ENCODE peak calls at places on chromosomes 6 and 20, in eight cellular contexts. One of them, this sample, is unnamed.

GRCh38 chr6:95249176-95249575 is 328.2 kb upstream of the MANEA start:
- DNase-seq in NCI-H1694: no peak
- DNase-seq in foreskin fibroblast: no peak
- DNase-seq in thoracic aorta: no peak
- DNase-seq in posterior cingulate gyrus: no peak
- DNase-seq in A549: peak
- DNase-seq in astrocyte of the spinal cord: peak
- DNase-seq in heart left ventricle: no peak
- DNase-seq in this sample: no peak

GRCh38 chr6:157682856-157683481 is 140.1 kb upstream of the SNX9 start:
- DNase-seq in NCI-H1694: no peak
- DNase-seq in foreskin fibroblast: peak
- DNase-seq in thoracic aorta: no peak
- DNase-seq in posterior cingulate gyrus: no peak
- DNase-seq in A549: peak
- DNase-seq in astrocyte of the spinal cord: no peak
- DNase-seq in heart left ventricle: no peak
- DNase-seq in this sample: no peak

GRCh38 chr6:156925718-156926607 is 148.8 kb downstream of the ARID1B start:
- DNase-seq in NCI-H1694: no peak
- DNase-seq in foreskin fibroblast: no peak
- DNase-seq in thoracic aorta: no peak
- DNase-seq in posterior cingulate gyrus: no peak
- DNase-seq in A549: no peak
- DNase-seq in astrocyte of the spinal cord: no peak
- DNase-seq in heart left ventricle: no peak
- DNase-seq in this sample: no peak

GRCh38 chr6:5674723-5675122 is 332.0 kb downstream of the NRN1 start:
- DNase-seq in NCI-H1694: no peak
- DNase-seq in foreskin fibroblast: no peak
- DNase-seq in thoracic aorta: no peak
- DNase-seq in posterior cingulate gyrus: no peak
- DNase-seq in A549: no peak
- DNase-seq in astrocyte of the spinal cord: no peak
- DNase-seq in heart left ventricle: no peak
- DNase-seq in this sample: no peak

GRCh38 chr6:128882991-128883571 is at the start of gene LAMA2:
- DNase-seq in NCI-H1694: no peak
- DNase-seq in foreskin fibroblast: peak
- DNase-seq in thoracic aorta: peak
- DNase-seq in posterior cingulate gyrus: peak
- DNase-seq in A549: no peak
- DNase-seq in astrocyte of the spinal cord: peak
- DNase-seq in heart left ventricle: peak
- DNase-seq in this sample: peak

GRCh38 chr6:9139762-9140161 is 704.4 kb upstream of the SLC35B3 start:
- DNase-seq in NCI-H1694: peak
- DNase-seq in foreskin fibroblast: peak
- DNase-seq in thoracic aorta: no peak
- DNase-seq in posterior cingulate gyrus: no peak
- DNase-seq in A549: no peak
- DNase-seq in astrocyte of the spinal cord: peak
- DNase-seq in heart left ventricle: no peak
- DNase-seq in this sample: no peak

GRCh38 chr20:31505903-31506302 is 8.3 kb upstream of the HM13 start:
- DNase-seq in NCI-H1694: no peak
- DNase-seq in foreskin fibroblast: no peak
- DNase-seq in thoracic aorta: no peak
- DNase-seq in posterior cingulate gyrus: no peak
- DNase-seq in A549: no peak
- DNase-seq in astrocyte of the spinal cord: no peak
- DNase-seq in heart left ventricle: no peak
- DNase-seq in this sample: no peak

GRCh38 chr20:8388707-8389106 is 256.6 kb downstream of the PLCB1 start:
- DNase-seq in NCI-H1694: peak
- DNase-seq in foreskin fibroblast: no peak
- DNase-seq in thoracic aorta: no peak
- DNase-seq in posterior cingulate gyrus: no peak
- DNase-seq in A549: no peak
- DNase-seq in astrocyte of the spinal cord: peak
- DNase-seq in heart left ventricle: no peak
- DNase-seq in this sample: no peak

GRCh38 chr6:160132776-160133338 is 11.2 kb downstream of the SLC22A1 start:
- DNase-seq in NCI-H1694: no peak
- DNase-seq in foreskin fibroblast: no peak
- DNase-seq in thoracic aorta: no peak
- DNase-seq in posterior cingulate gyrus: no peak
- DNase-seq in A549: no peak
- DNase-seq in astrocyte of the spinal cord: peak
- DNase-seq in heart left ventricle: no peak
- DNase-seq in this sample: no peak

GRCh38 chr6:161091972-161092701 is 100.6 kb downstream of the MAP3K4 start:
- DNase-seq in NCI-H1694: no peak
- DNase-seq in foreskin fibroblast: peak
- DNase-seq in thoracic aorta: no peak
- DNase-seq in posterior cingulate gyrus: no peak
- DNase-seq in A549: no peak
- DNase-seq in astrocyte of the spinal cord: no peak
- DNase-seq in heart left ventricle: no peak
- DNase-seq in this sample: no peak

GRCh38 chr6:147974376-147974775 is 368.3 kb upstream of the SASH1 start:
- DNase-seq in NCI-H1694: no peak
- DNase-seq in foreskin fibroblast: peak
- DNase-seq in thoracic aorta: no peak
- DNase-seq in posterior cingulate gyrus: no peak
- DNase-seq in A549: peak
- DNase-seq in astrocyte of the spinal cord: peak
- DNase-seq in heart left ventricle: no peak
- DNase-seq in this sample: no peak